ENCODE peak calls at places on chromosomes 6 and 20, in nine cellular contexts. Q, N, J, W, H, D, X, G and T are unnamed samples.

GRCh38 chr20:4190792-4191519 is 175.6 kb upstream of the RNF24 start:
- DNase-seq in Q (no peak), N (no peak), J (no peak), W (no peak), H (no peak), D (no peak), X (no peak), G (no peak), T (no peak)

GRCh38 chr6:155132617-155133016 is 131.2 kb upstream of the CLDN20 start:
- DNase-seq in Q (no peak), N (no peak), J (no peak), W (no peak), H (no peak), D (no peak), X (no peak), G (no peak), T (no peak)

GRCh38 chr20:8662433-8662954 is 406.4 kb upstream of the PLCB4 start:
- DNase-seq in Q (no peak), N (no peak), J (no peak), W (no peak), H (no peak), D (no peak), X (no peak), G (no peak), T (no peak)

GRCh38 chr6:158531970-158532369 is 27.9 kb upstream of the TMEM181 start:
- DNase-seq in Q (no peak), N (no peak), J (no peak), W (no peak), H (no peak), D (no peak), X (no peak), G (no peak), T (no peak)

GRCh38 chr6:123193298-123193697 is 197.3 kb downstream of the CLVS2 start:
- DNase-seq in Q (no peak), N (no peak), J (no peak), W (no peak), H (no peak), D (no peak), X (no peak), G (no peak), T (no peak)

GRCh38 chr6:43575105-43575771 is 600 bp downstream of the XPO5 start:
- DNase-seq in Q (peak), N (peak), J (peak), W (no peak), H (peak), D (peak), X (peak), G (no peak), T (no peak)

GRCh38 chr6:160355001-160355400 is 6.8 kb downstream of the SLC22A3 start:
- DNase-seq in Q (no peak), N (no peak), J (peak), W (no peak), H (no peak), D (no peak), X (no peak), G (no peak), T (no peak)

GRCh38 chr6:12149944-12150510 is 137.9 kb downstream of the HIVEP1 start:
- DNase-seq in Q (no peak), N (no peak), J (no peak), W (no peak), H (no peak), D (no peak), X (no peak), G (no peak), T (no peak)

GRCh38 chr20:49786671-49787370 is 25.8 kb upstream of the SLC9A8 start:
- DNase-seq in Q (no peak), N (no peak), J (peak), W (no peak), H (no peak), D (no peak), X (no peak), G (no peak), T (no peak)
- TF ChIP-seq CTCF in Q (peak), N (no peak), J (peak), W (no peak), H (peak), D (no peak), X (no peak), G (peak), T (peak)

GRCh38 chr6:53302678-53303360 is 45.9 kb downstream of the ELOVL5 start:
- DNase-seq in Q (no peak), N (no peak), J (peak), W (no peak), H (no peak), D (no peak), X (no peak), G (no peak), T (no peak)

GRCh38 chr6:53301801-53302537 is 46.8 kb downstream of the ELOVL5 start:
- DNase-seq in Q (no peak), N (no peak), J (no peak), W (no peak), H (no peak), D (no peak), X (no peak), G (no peak), T (no peak)

GRCh38 chr6:53297004-53297403 is 51.7 kb downstream of the ELOVL5 start:
- DNase-seq in Q (no peak), N (no peak), J (no peak), W (no peak), H (no peak), D (no peak), X (no peak), G (no peak), T (no peak)

GRCh38 chr6:53299331-53299835 is 49.4 kb downstream of the ELOVL5 start:
- DNase-seq in Q (no peak), N (no peak), J (no peak), W (no peak), H (no peak), D (no peak), X (no peak), G (no peak), T (no peak)

GRCh38 chr6:53300656-53301551 is 47.8 kb downstream of the ELOVL5 start:
- DNase-seq in Q (peak), N (no peak), J (peak), W (no peak), H (no peak), D (peak), X (no peak), G (no peak), T (no peak)
- TF ChIP-seq CTCF in Q (no peak), N (no peak), J (no peak), W (no peak), H (no peak), D (no peak), X (no peak), G (no peak), T (no peak)

GRCh38 chr20:57609086-57609841 is 11.0 kb downstream of the ZBP1 start:
- DNase-seq in Q (no peak), N (no peak), J (no peak), W (no peak), H (no peak), D (no peak), X (no peak), G (no peak), T (peak)

GRCh38 chr20:57608516-57608915 is 11.7 kb downstream of the ZBP1 start:
- DNase-seq in Q (no peak), N (no peak), J (no peak), W (no peak), H (no peak), D (no peak), X (no peak), G (no peak), T (peak)

GRCh38 chr20:57610261-57610952 is 9.8 kb downstream of the ZBP1 start:
- DNase-seq in Q (no peak), N (peak), J (no peak), W (no peak), H (no peak), D (no peak), X (no peak), G (no peak), T (peak)

GRCh38 chr20:57611605-57612311 is 8.5 kb downstream of the ZBP1 start:
- DNase-seq in Q (peak), N (no peak), J (no peak), W (no peak), H (no peak), D (peak), X (no peak), G (no peak), T (peak)

DNA sequence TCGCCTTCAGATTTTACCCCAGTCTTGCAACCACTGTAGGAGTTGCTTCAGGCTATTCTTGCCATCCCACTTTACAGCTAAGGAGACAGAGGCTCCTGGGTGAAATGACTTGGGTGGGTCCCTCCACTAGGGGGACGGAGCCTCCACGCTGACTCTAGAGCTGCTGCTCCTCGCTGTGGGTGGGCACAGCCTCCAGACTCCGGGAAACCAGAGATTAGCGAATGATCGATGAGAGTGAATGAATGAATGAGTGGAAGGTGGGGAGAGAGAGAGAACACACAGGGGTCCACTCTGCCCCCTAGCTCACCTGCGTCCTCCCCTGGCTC is 10.4 kb downstream of the ZBP1 start:
- DNase-seq in Q (no peak), N (no peak), J (no peak), W (no peak), H (no peak), D (no peak), X (no peak), G (no peak), T (no peak)
- TF ChIP-seq CTCF in Q (no peak), N (no peak), J (peak), W (no peak), H (no peak), D (no peak), X (no peak), G (no peak), T (no peak)

GRCh38 chr6:4645713-4646356 is 130.4 kb upstream of the CDYL start:
- DNase-seq in Q (no peak), N (no peak), J (no peak), W (no peak), H (no peak), D (no peak), X (no peak), G (no peak), T (no peak)

GRCh38 chr6:4649728-4650127 is 126.5 kb upstream of the CDYL start:
- DNase-seq in Q (no peak), N (no peak), J (no peak), W (no peak), H (no peak), D (no peak), X (no peak), G (no peak), T (no peak)

GRCh38 chr6:4651831-4652467 is 124.3 kb upstream of the CDYL start:
- DNase-seq in Q (no peak), N (no peak), J (no peak), W (no peak), H (no peak), D (no peak), X (no peak), G (no peak), T (no peak)

GRCh38 chr6:4644962-4645361 is 131.2 kb upstream of the CDYL start:
- DNase-seq in Q (no peak), N (no peak), J (no peak), W (no peak), H (no peak), D (no peak), X (no peak), G (no peak), T (no peak)

DNA sequence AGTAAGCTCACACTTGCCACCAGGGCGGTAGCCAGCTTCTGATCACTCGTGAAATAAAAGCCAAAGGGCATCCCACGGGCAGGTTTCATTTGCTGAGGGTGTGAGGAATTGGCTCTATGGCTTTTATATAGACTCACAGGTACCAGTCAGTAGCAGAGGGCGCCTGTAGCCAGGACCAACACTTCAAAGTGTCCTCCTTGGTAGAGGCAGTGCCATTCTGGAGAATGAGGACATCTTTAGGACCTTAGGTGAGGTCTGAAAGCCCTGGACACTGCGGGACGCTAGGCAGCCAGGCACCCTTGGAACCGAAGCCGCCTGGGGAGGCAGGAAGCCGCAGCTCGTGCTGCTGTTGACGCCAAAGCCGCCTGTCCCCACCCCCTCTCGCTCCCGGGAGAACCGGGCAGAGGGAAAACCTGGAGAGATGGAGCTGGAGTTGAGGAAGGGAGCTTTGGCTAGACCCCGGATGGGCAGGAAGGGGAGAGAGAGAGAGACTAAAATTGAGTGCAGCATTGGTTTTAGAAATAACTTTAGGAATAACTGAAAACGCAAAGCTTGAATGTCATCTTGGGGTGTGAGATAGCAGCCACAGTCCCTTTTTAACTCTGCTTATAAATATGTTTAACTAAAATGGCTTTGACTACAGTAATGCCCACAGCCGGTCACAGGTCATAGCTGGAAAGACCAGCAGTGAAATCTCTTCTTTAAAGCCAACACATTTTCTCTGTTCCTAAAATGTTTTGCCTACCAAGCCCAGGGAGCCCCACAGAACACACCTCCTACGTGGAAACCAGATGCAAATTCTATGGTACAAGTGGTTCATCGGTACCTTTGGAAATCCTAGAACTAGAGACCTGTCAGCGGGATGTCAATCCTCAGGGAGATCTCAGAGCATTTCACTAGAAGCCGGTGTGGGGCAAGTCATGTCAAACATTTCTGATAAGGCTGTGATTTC is 128.5 kb upstream of the CDYL start:
- DNase-seq in Q (peak), N (peak), J (peak), W (no peak), H (peak), D (peak), X (peak), G (peak), T (peak)
- TF ChIP-seq CTCF in Q (no peak), N (no peak), J (no peak), W (no peak), H (no peak), D (no peak), X (no peak), G (no peak), T (no peak)

GRCh38 chr6:33706136-33706725 is 5.3 kb downstream of the UQCC2 start:
- DNase-seq in Q (no peak), N (no peak), J (no peak), W (no peak), H (no peak), D (no peak), X (no peak), G (no peak), T (no peak)
- TF ChIP-seq CTCF in Q (no peak), N (no peak), J (no peak), W (no peak), H (no peak), D (no peak), X (no peak), G (no peak), T (no peak)

DNA sequence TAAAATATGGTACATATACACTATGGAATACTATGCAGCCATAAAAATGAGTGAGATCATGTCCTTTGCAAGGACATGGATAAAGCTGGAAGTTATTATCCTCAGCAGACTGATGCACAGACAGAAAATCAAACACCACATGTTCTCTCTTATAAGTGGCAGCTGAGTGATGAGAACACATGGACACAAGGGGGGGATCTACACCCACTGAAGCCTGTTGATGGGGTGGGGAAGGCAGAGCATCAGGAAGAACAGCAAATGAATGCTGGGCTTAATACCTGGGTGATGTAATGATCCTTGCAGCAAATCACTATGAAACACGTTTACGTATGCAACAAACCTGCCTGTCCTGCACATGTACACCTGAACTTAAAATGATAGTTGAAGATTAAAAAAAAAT is 71.3 kb downstream of the MANEA start:
- DNase-seq in Q (no peak), N (no peak), J (no peak), W (no peak), H (no peak), D (peak), X (no peak), G (no peak), T (no peak)
- TF ChIP-seq CTCF in Q (no peak), N (no peak), J (no peak), W (no peak), H (no peak), D (no peak), X (no peak), G (no peak), T (no peak)